ENCODE peak calls at places on chromosome X, in eight cellular contexts. Z is coronary artery, L is lower lobe of right lung, N is fibroblast of mammary gland, U is heart right ventricle, S is endodermal cell, Q is fibroblast of lung, Y is choroid plexus epithelial cell. D is an unnamed sample.

GRCh38 chrX:18354369-18355329 is at the start of gene SCML2:
- DNase-seq in S (peak; percentile 74), Z (no peak), Q (peak; percentile 46), U (peak; percentile 46), L (peak; percentile 46), Y (peak; percentile 19), N (peak; percentile 17), D (peak; percentile 13)

GRCh38 chrX:40155617-40156471 is 58.1 kb upstream of the BCOR start:
- DNase-seq in Y (no peak), Z (no peak), U (no peak), S (peak; percentile 84), L (no peak), N (no peak), Q (no peak), D (no peak)

GRCh38 chrX:17405225-17405969 is 30.4 kb downstream of the NHS start:
- DNase-seq in U (no peak), Z (no peak), S (no peak), Y (no peak), L (no peak), N (peak; percentile 7), Q (no peak), D (no peak)

GRCh38 chrX:106726485-106727437 is at the start of gene RNF128:
- DNase-seq in Q (peak; percentile 13), N (peak; percentile 23), Z (no peak), Y (peak; percentile 19), S (peak; percentile 88), U (peak; percentile 15), L (peak; percentile 68), D (peak; percentile 23)

GRCh38 chrX:130110379-130111219 is at the start of gene ELF4:
- DNase-seq in Z (no peak), U (peak; percentile 47), L (peak; percentile 62), Y (peak; percentile 58), N (peak; percentile 44), S (peak; percentile 68), Q (peak; percentile 55), D (peak; percentile 43)

GRCh38 chrX:31036895-31037294 is 34.9 kb downstream of the FTHL17 start:
- DNase-seq in Z (no peak), S (peak; percentile 77), Y (peak; percentile 68), U (no peak), L (peak; percentile 43), N (peak; percentile 58), Q (peak; percentile 47), D (peak; percentile 44)

GRCh38 chrX:11532291-11533075 is 133.2 kb downstream of the ARHGAP6 start:
- DNase-seq in L (no peak), Y (peak; percentile 26), Z (no peak), S (peak; percentile 56), N (no peak), Q (peak; percentile 37), U (no peak), D (no peak)

GRCh38 chrX:17038681-17039161 is 92.3 kb downstream of the REPS2 start:
- DNase-seq in N (peak; percentile 83), S (no peak), Z (no peak), Y (peak; percentile 68), Q (peak; percentile 74), U (no peak), L (no peak), D (peak; percentile 77)

GRCh38 chrX:115367956-115368355 is 78.4 kb downstream of the LUZP4 start:
- DNase-seq in S (no peak), N (peak; percentile 41), U (no peak), Q (peak; percentile 22), Z (no peak), Y (no peak), L (no peak), D (peak; percentile 29)

DNA sequence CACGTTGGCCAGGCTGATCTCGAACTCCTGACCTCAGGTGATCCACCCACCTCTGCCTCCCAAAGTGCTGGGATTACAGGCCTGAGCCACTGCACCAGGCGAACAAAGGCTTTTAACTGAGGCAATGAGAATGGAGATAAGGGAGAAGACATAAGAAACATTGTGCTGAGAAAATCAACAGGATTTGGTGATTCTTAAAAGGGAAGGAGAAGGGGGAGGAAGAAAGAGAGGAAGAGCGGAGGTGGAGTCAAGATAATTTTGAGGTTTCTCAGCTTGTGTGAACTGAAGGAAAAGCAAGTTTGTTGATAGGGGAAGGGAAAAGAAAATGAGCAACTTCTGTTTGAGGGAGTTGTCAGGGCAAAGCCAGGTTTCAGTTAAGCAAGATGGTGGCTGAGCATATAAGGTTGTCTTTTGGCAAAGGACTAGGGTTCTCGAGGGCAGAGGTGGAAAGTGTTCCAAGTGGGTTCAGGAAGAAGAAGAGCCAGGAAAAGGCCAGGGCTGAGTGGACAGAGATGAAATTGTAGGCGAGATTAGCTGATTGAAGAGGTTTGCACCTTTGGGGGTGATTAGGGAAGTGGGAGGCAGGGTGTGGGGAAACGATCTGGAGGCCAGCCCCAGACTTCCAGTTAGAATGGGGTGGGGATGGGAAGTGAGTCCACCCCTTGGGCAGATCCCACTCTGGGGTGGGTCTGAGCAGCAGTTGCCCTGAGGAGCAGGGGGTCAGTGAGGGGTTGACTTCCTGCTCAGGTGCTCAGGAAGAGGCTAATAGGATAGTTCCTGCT is 7.8 kb downstream of the DOCK11 start:
- DNase-seq in L (no peak), U (no peak), Y (no peak), Q (no peak), Z (no peak), N (no peak), S (no peak), D (no peak)
- H3K4me3 ChIP-seq in L (no peak overlapping the region), U (no peak overlapping the region), Y (no peak overlapping the region), Q (no peak overlapping the region), Z (no peak overlapping the region), N (no peak overlapping the region), S (no peak overlapping the region), D (no peak overlapping the region)

DNA sequence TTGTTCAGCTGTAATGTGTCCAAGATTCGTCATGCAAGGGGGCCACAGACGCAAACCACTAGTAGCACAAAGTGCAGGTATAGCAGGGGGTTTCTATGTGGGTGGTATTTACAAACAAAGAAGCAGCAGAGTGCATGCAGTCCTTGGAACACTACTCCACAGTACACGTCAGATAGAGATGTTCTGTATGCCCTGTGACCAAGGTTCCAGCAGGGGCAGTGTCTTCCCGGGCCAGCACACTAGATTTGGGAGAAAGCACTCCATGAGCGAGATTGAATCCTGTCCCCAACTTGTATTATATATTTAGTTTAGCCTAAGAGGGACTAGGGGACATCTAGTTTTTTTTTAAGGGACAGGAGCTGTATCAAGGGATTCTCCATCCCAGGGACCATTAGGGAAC is 54.4 kb upstream of the ESX1 start:
- DNase-seq in S (no peak), Q (no peak), Y (no peak), N (no peak), L (no peak), Z (no peak), U (no peak), D (no peak)
- TF ChIP-seq CTCF in S (peak; percentile 59), Q (no peak), Y (peak; percentile 19), N (peak; percentile 20), L (no peak), Z (no peak), U (no peak), D (peak; percentile 3)

DNA sequence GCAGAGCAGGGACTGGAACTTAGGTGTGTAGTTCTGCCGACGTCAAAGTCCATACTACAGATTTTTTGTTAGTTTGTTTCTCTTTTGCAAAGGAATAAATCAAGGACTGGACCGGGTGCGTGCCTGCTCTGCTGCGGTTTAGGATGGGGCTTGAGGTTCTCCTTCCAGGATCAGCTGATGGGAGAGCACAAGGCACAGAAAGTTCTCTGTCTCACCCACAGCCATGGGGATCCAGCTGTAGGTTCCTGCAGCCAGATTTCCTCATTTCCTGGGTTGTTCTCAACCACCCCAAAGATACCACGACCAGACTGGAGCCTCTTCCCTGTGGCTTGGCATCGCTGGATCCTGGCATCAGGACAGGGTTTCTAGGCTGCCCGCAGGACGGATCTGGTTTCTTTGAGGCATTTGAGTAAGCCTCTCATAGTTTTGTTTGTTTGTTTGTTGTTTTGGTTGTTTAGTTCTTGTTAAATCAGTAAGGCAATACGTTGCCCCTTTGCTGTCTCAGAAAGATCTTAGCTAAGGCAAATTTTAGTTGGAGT is 789 bp upstream of the SRPX start:
- DNase-seq in N (peak; percentile 66), Z (no peak), Y (no peak), L (no peak), S (no peak), U (no peak), Q (peak; percentile 40), D (no peak)
- H3K4me3 ChIP-seq in N (peak overlapping the region; percentile 82), Z (no peak overlapping the region), Y (peak overlapping the region; percentile 68), L (peak overlapping the region; percentile 55), S (peak overlapping the region; percentile 78), U (peak overlapping the region; percentile 64), Q (no peak overlapping the region), D (peak overlapping the region; percentile 60)

DNA sequence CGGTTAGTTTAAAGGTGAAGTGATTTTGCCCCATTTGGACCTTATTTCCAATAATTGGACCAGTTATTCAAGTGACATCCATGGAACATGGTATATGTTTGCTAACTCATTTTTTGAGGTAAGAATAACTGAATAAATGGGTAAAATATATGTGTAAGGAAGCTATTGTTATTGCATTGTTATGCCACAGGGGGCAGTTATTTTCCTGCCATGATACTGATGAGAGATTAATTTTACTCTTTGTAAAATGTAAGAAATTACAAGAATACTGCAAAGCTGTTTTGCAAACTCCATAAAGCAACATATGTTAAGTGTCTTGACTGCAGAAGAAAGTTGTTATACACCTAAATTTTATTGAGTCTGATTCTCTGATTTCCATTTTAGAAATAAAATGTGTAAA is 114.0 kb downstream of the IL1RAPL1 start:
- DNase-seq in L (no peak), S (no peak), U (no peak), N (no peak), Y (peak; percentile 5), Q (no peak), Z (no peak), D (no peak)
- TF ChIP-seq CTCF in L (no peak), S (peak; percentile 66), U (no peak), N (peak; percentile 5), Y (peak; percentile 32), Q (no peak), Z (no peak), D (peak; percentile 18)

GRCh38 chrX:118839334-118839958 is 15.8 kb downstream of the ZCCHC12 start:
- DNase-seq in L (peak; percentile 84), Z (no peak), Y (peak; percentile 63), S (peak; percentile 95), Q (peak; percentile 40), N (peak; percentile 35), U (peak; percentile 83), D (peak; percentile 31)
- H3K4me3 ChIP-seq in L (peak overlapping the region; percentile 52), Z (peak overlapping the region; percentile 67), Y (peak overlapping the region; percentile 56), S (peak overlapping the region; percentile 72), Q (no peak overlapping the region), N (peak overlapping the region; percentile 44), U (peak overlapping the region; percentile 57), D (peak overlapping the region; percentile 42)

D was measured in astrocyte of the spinal cord.